ENCODE peak calls at places on chromosomes 7 and 10, in six cellular contexts. D is stimulated activated CD8-positive, alpha-beta memory T cell treated with anti-CD3 and anti-CD28 coated beads, Interleukin-7, amount 100 ng/mL, for 1 hour; A is stimulated activated CD4-positive, alpha-beta T cell treated with anti-CD3 and anti-CD28 coated beads, TNF-alpha, amount 100 ng/mL, for 1 hour; W is tibial artery; K is stimulated activated naive CD4-positive, alpha-beta T cell; B is Right ventricle myocardium superior. C is an unnamed sample.

GRCh38 chr10:80443531-80443974 is 10.6 kb upstream of the TSPAN14 start:
- DNase-seq in A (no peak), D (no peak), W (no peak), K (peak; percentile 41), B (peak; percentile 50), C (no peak)

GRCh38 chr10:21528452-21529235 is 3.2 kb upstream of the SKIDA1 start:
- DNase-seq in D (no peak), W (no peak), B (no peak), K (no peak), A (no peak), C (no peak)

GRCh38 chr7:113774182-113774807 is 144.5 kb downstream of the PPP1R3A start:
- DNase-seq in B (no peak), D (no peak), A (no peak), K (no peak), W (no peak), C (peak; percentile 21)

GRCh38 chr7:137886266-137886665 is 39.5 kb upstream of the DGKI start:
- DNase-seq in D (no peak), K (no peak), A (no peak), W (no peak), B (no peak), C (no peak)

GRCh38 chr10:35640474-35640873 is 1.6 kb downstream of the FZD8 start:
- DNase-seq in A (no peak), K (peak; percentile 29), D (no peak), W (peak; percentile 57), B (peak; percentile 83), C (no peak)

GRCh38 chr10:69883680-69884375 is 82.1 kb downstream of the COL13A1 start:
- DNase-seq in A (no peak), B (peak; percentile 29), W (no peak), K (no peak), D (no peak), C (no peak)

GRCh38 chr7:139829654-139830130 is 628 bp downstream of the TBXAS1 start:
- DNase-seq in W (no peak), K (peak; percentile 10), D (no peak), A (no peak), B (no peak), C (no peak)

GRCh38 chr10:130739757-130740145 is 571.8 kb downstream of the TCERG1L start:
- DNase-seq in W (no peak), B (no peak), K (no peak), A (no peak), D (no peak), C (no peak)

GRCh38 chr7:12373580-12374263 is 29.9 kb downstream of the VWDE start:
- DNase-seq in K (no peak), A (no peak), D (no peak), B (no peak), W (no peak), C (no peak)

GRCh38 chr10:122307669-122308486 is 36.8 kb downstream of the BTBD16 start:
- DNase-seq in A (no peak), B (peak; percentile 74), D (no peak), W (peak; percentile 77), K (no peak), C (no peak)

GRCh38 chr7:74479066-74479781 is 25.5 kb downstream of the GTF2IRD1 start:
- DNase-seq in A (no peak), B (no peak), W (peak; percentile 33), K (no peak), D (no peak), C (peak; percentile 42)

GRCh38 chr10:103188853-103189252 is 4.2 kb downstream of the NT5C2 start:
- DNase-seq in A (no peak), B (no peak), K (no peak), D (no peak), W (no peak), C (no peak)

GRCh38 chr10:12588091-12588850 is 238.9 kb downstream of the CAMK1D start:
- DNase-seq in K (peak; percentile 67), W (no peak), B (no peak), D (no peak), A (no peak), C (peak; percentile 63)

GRCh38 chr10:118002581-118002980 is 44.2 kb downstream of the RAB11FIP2 start:
- DNase-seq in A (no peak), W (no peak), K (no peak), B (no peak), D (no peak), C (no peak)

GRCh38 chr10:117651121-117651520 is 108.6 kb downstream of the EMX2 start:
- DNase-seq in B (no peak), W (no peak), D (no peak), K (no peak), A (no peak), C (no peak)

GRCh38 chr7:85102813-85103350 is 84.0 kb downstream of the SEMA3D start:
- DNase-seq in B (no peak), W (no peak), D (no peak), A (no peak), K (no peak), C (no peak)

GRCh38 chr7:99707096-99707495 is 27.3 kb upstream of the CYP3A5 start:
- DNase-seq in B (no peak), K (no peak), A (no peak), W (no peak), D (no peak), C (no peak)

GRCh38 chr7:12322903-12323300 is 80.8 kb downstream of the VWDE start:
- DNase-seq in W (no peak), D (no peak), A (no peak), B (no peak), K (no peak), C (no peak)

GRCh38 chr7:43463401-43463980 is 119.4 kb upstream of the STK17A start:
- DNase-seq in B (no peak), W (no peak), K (no peak), A (no peak), D (no peak), C (no peak)

GRCh38 chr10:26626066-26626465 is 71.4 kb upstream of the PDSS1 start:
- DNase-seq in K (no peak), A (no peak), D (no peak), W (no peak), B (no peak), C (no peak)

GRCh38 chr7:37495574-37496184 is 47.0 kb upstream of the ELMO1 start:
- DNase-seq in B (no peak), K (peak; percentile 46), D (no peak), W (no peak), A (no peak), C (no peak)

GRCh38 chr7:36475371-36475770 is 85.7 kb downstream of the ANLN start:
- DNase-seq in K (no peak), B (no peak), A (no peak), W (no peak), D (no peak), C (no peak)

GRCh38 chr10:131155903-131156285 is 155.6 kb downstream of the TCERG1L start:
- DNase-seq in D (no peak), W (no peak), B (no peak), K (no peak), A (no peak), C (no peak)

GRCh38 chr7:142859829-142860228 is 5.0 kb downstream of the EPHB6 start:
- DNase-seq in W (peak; percentile 71), B (no peak), K (no peak), D (no peak), A (no peak), C (no peak)

GRCh38 chr7:97022451-97023306 is 2.0 kb downstream of the DLX5 start:
- DNase-seq in A (no peak), D (no peak), B (no peak), W (no peak), K (no peak), C (no peak)

GRCh38 chr7:34672430-34672829 is 14.4 kb downstream of the NPSR1 start:
- DNase-seq in W (no peak), D (no peak), A (no peak), K (no peak), B (no peak), C (no peak)

GRCh38 chr7:48105045-48105444 is 16.0 kb downstream of the UPP1 start:
- DNase-seq in K (no peak), W (no peak), A (no peak), B (no peak), D (no peak), C (no peak)

GRCh38 chr7:98286701-98287485 is 5.4 kb downstream of the BRI3 start:
- DNase-seq in D (no peak), W (no peak), A (no peak), K (no peak), B (peak; percentile 55), C (no peak)